ENCODE peak calls at places on chromosomes 16 and 17, in nine cellular contexts. P, Y, O, E, F, N, I, H and R are unnamed samples. For H3K4me1, the result is how much of the 10 kb centered on the place peaks cover.

GRCh38 chr17:78737332-78737731 is 44.7 kb downstream of the CYTH1 start:
- DNase-seq in P (peak), Y (no peak), O (peak), E (no peak), F (no peak), N (no peak), I (no peak), H (no peak), R (no peak)

GRCh38 chr17:35896011-35896587 is 15.9 kb upstream of the CCL5 start:
- DNase-seq in P (no peak), Y (no peak), O (no peak), E (no peak), F (no peak), N (no peak), I (no peak), H (no peak), R (no peak)

GRCh38 chr16:54284319-54284930 is 2.2 kb downstream of the IRX3 start:
- DNase-seq in P (no peak), Y (peak), O (no peak), E (no peak), F (no peak), N (peak), I (no peak), H (no peak), R (no peak)

GRCh38 chr16:73616186-73616585 is 568.3 kb upstream of the ZFHX3 start:
- DNase-seq in P (peak), Y (no peak), O (no peak), E (no peak), F (no peak), N (no peak), I (peak), H (no peak), R (no peak)

GRCh38 chr17:2075336-2076056 is 20.6 kb downstream of the HIC1 start:
- DNase-seq in P (no peak), Y (peak), O (peak), E (peak), F (no peak), N (peak), I (no peak), H (no peak), R (no peak)

GRCh38 chr16:74601131-74601871 is 5.6 kb downstream of the GLG1 start:
- DNase-seq in P (no peak), Y (no peak), O (no peak), E (no peak), F (no peak), N (no peak), I (no peak), H (no peak), R (no peak)

GRCh38 chr16:12467418-12468210 is 336.1 kb downstream of the CPPED1 start:
- DNase-seq in P (no peak), Y (no peak), O (no peak), E (no peak), F (no peak), N (no peak), I (no peak), H (no peak), R (no peak)

GRCh38 chr16:59370717-59371116 is 636.6 kb upstream of the GOT2 start:
- DNase-seq in P (no peak), Y (no peak), O (no peak), E (no peak), F (no peak), N (no peak), I (no peak), H (no peak), R (no peak)

GRCh38 chr17:36880506-36880905 is 56.8 kb upstream of the LHX1 start:
- DNase-seq in P (no peak), Y (peak), O (no peak), E (no peak), F (no peak), N (no peak), I (no peak), H (no peak), R (no peak)

GRCh38 chr17:66527335-66527734 is 224.9 kb downstream of the PRKCA start:
- DNase-seq in P (no peak), Y (no peak), O (no peak), E (no peak), F (no peak), N (no peak), I (no peak), H (no peak), R (no peak)

GRCh38 chr17:45384800-45385262 is 47.8 kb downstream of the ARHGAP27 start:
- DNase-seq in P (no peak), Y (peak), O (no peak), E (no peak), F (no peak), N (no peak), I (no peak), H (peak), R (no peak)

GRCh38 chr17:63974594-63975192 is 2.0 kb upstream of the SCN4A start:
- DNase-seq in P (no peak), Y (peak), O (peak), E (peak), F (no peak), N (no peak), I (no peak), H (no peak), R (no peak)

GRCh38 chr16:12958366-12958765 is 57.0 kb downstream of the SHISA9 start:
- DNase-seq in P (no peak), Y (no peak), O (no peak), E (no peak), F (no peak), N (no peak), I (no peak), H (no peak), R (no peak)

GRCh38 chr16:86547286-86547685 is 7.7 kb downstream of the MTHFSD start:
- DNase-seq in P (no peak), Y (no peak), O (no peak), E (no peak), F (no peak), N (no peak), I (no peak), H (no peak), R (no peak)

GRCh38 chr16:86550281-86550680 is 4.8 kb downstream of the MTHFSD start:
- DNase-seq in P (no peak), Y (no peak), O (no peak), E (no peak), F (no peak), N (no peak), I (no peak), H (no peak), R (no peak)

GRCh38 chr16:86549893-86550190 is 5.2 kb downstream of the MTHFSD start:
- DNase-seq in P (no peak), Y (no peak), O (no peak), E (no peak), F (no peak), N (no peak), I (no peak), H (no peak), R (no peak)

GRCh38 chr16:86546638-86547013 is 8.4 kb downstream of the MTHFSD start:
- DNase-seq in P (no peak), Y (no peak), O (no peak), E (no peak), F (no peak), N (no peak), I (no peak), H (peak), R (no peak)

DNA sequence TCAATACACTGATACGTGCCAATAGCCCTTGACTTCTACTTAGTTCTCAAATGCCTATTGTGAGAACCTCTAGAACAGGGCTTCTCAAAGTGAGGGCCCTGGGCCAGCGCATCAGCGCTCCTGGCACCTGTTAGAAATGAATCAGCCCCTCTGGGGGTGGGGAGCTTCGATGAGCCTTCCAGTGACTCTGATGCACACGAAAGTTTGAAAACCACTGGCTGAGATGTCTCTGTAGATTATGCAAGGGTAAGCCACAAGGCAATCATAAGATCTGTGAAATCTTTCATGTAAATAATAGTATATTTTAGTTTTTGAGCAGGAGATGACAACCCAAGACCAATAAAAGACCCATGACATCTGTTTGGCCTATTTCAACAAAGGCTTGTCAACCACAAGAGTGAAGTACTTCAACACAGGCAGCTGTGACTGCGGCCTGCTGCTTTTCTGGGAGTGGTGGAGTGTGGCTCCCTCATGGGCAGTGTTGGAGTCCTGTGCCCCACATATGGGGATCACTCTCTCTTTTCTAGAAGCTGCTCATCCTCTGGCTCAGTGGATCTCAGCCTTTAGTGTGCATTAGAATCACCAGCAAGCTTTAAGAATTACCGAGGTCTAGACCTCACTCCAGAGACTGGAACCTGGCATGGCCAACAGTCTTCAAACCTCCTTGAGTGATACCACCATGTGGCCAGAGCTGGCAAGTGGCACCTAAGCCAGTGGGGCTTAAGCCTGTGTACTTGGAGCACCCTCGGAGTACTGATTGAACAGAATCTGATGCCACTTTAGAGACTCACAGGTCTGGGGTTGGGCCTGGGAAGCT is 5.8 kb downstream of the MTHFSD start:
- DNase-seq in P (no peak), Y (no peak), O (no peak), E (no peak), F (no peak), N (no peak), I (no peak), H (no peak), R (no peak)
- TF ChIP-seq CTCF in P (no peak), Y (no peak), O (no peak), E (no peak), F (no peak), N (no peak), I (no peak), H (no peak), R (no peak)

GRCh38 chr16:641326-642188 is at the start of gene MCRIP2:
- DNase-seq in P (peak), Y (peak), O (peak), E (peak), F (no peak), N (peak), I (peak), H (no peak), R (no peak)
- H3K27ac ChIP-seq in P (peak), Y (no peak), O (peak), E (peak), F (peak), N (peak), I (peak), H (peak), R (peak)

DNA sequence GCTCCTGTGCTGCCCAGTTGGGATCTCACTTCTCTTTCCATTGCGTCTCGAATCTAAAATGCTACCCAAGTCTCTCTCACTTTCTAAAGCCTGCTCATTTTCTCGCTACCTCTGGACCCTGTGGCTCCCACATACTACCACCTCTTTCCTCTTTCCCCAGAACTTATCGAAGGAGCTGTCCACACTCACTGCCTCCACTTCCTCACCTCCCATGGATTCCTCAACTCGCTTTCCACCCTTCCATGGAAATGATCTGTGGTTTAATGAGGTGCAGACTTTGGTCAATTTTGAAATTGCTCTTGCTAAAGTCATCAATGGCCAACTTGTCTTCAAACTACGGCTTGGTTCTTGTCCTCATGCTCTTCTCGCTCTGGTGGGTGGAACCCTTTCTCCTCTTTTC is 37.2 kb upstream of the ETV4 start:
- DNase-seq in P (no peak), Y (no peak), O (no peak), E (no peak), F (no peak), N (no peak), I (no peak), H (no peak), R (no peak)
- H3K4me1 ChIP-seq in P (under half), Y (under half), O (under half), E (under half), F (under half), N (under half), I (under half), H (under half), R (under half)

GRCh38 chr16:4663756-4664465 is 29.5 kb upstream of the NUDT16L1 start:
- DNase-seq in P (no peak), Y (no peak), O (no peak), E (peak), F (no peak), N (no peak), I (no peak), H (no peak), R (no peak)

GRCh38 chr16:4661661-4662060 is 31.7 kb upstream of the NUDT16L1 start:
- DNase-seq in P (no peak), Y (no peak), O (no peak), E (no peak), F (no peak), N (no peak), I (no peak), H (no peak), R (no peak)

GRCh38 chr16:4666537-4667202 is 26.7 kb upstream of the NUDT16L1 start:
- DNase-seq in P (no peak), Y (no peak), O (no peak), E (no peak), F (no peak), N (no peak), I (no peak), H (no peak), R (no peak)

GRCh38 chr16:4667203-4667983 is 26.0 kb upstream of the NUDT16L1 start:
- DNase-seq in P (no peak), Y (no peak), O (no peak), E (no peak), F (no peak), N (no peak), I (no peak), H (no peak), R (no peak)

GRCh38 chr16:4664538-4665418 is 28.6 kb upstream of the NUDT16L1 start:
- DNase-seq in P (peak), Y (no peak), O (no peak), E (no peak), F (no peak), N (no peak), I (no peak), H (no peak), R (no peak)
- TF ChIP-seq CTCF in P (no peak), Y (no peak), O (no peak), E (no peak), F (no peak), N (no peak), I (no peak), H (no peak), R (no peak)

DNA sequence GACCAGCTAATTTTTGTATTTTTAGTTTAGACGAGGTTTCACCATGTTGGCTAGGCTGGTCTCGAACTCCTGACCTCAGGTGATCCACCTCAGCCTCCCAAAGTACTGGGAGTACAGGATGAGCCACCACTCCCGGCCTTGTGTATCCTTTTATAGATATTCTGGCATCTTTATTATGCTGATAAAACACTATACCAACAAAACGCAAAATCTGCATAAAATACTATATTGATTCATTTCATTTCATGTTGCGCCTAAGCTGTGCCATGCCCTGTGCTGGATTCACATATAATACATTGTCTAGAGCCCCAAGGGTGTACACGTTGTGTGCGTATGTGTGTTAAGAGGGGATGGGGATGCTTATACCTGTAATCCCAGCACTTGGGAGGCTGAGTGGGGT is 3.8 kb upstream of the UBE2Z start:
- DNase-seq in P (no peak), Y (no peak), O (no peak), E (no peak), F (no peak), N (no peak), I (no peak), H (no peak), R (no peak)
- H3K27ac ChIP-seq in P (no peak), Y (no peak), O (no peak), E (no peak), F (no peak), N (no peak), I (no peak), H (no peak), R (no peak)